ENCODE peak calls at places on chromosomes 11 and 22, in six cellular contexts. S is GM20000, Y is glutamatergic neuron, A is nephron progenitor cell, G is body of pancreas, H is brain microvascular endothelial cell. N is an unnamed sample.

GRCh38 chr11:125373426-125374391 is 122.4 kb downstream of the FEZ1 start:
- DNase-seq in S (no peak), G (no peak), Y (no peak), A (no peak), H (peak), N (no peak)

GRCh38 chr22:19779011-19779421 is 18.4 kb downstream of the TBX1 start:
- DNase-seq in Y (no peak), G (no peak), H (no peak), S (no peak), A (no peak), N (no peak)

GRCh38 chr11:22349446-22349845 is 11.3 kb downstream of the SLC17A6 start:
- DNase-seq in S (no peak), H (no peak), G (no peak), Y (peak), A (no peak), N (no peak)

GRCh38 chr11:266676-267439 is 11.3 kb upstream of the NLRP6 start:
- DNase-seq in S (peak), Y (no peak), A (no peak), G (no peak), H (no peak), N (peak)

GRCh38 chr11:19173004-19173689 is 28.6 kb downstream of the CSRP3 start:
- DNase-seq in A (no peak), G (no peak), H (no peak), Y (no peak), S (no peak), N (no peak)

GRCh38 chr11:76008474-76008873 is 193.5 kb downstream of the UVRAG start:
- DNase-seq in A (no peak), H (peak), Y (no peak), S (no peak), G (no peak), N (no peak)

GRCh38 chr11:75611823-75612222 is 49.8 kb downstream of the SERPINH1 start:
- DNase-seq in H (no peak), Y (no peak), A (no peak), G (no peak), S (no peak), N (no peak)

GRCh38 chr22:27842994-27843431 is 41.5 kb upstream of the MN1 start:
- DNase-seq in G (no peak), Y (no peak), H (no peak), A (no peak), S (no peak), N (peak)

GRCh38 chr11:66068154-66068821 is 1.8 kb upstream of the PACS1 start:
- DNase-seq in Y (peak), H (peak), A (peak), S (peak), G (peak), N (peak)

GRCh38 chr11:119254239-119254638 is 48.1 kb downstream of the CBL start:
- DNase-seq in Y (no peak), G (no peak), A (no peak), S (no peak), H (no peak), N (no peak)

GRCh38 chr22:22397292-22397870 is 111.2 kb downstream of the ZNF280B start:
- DNase-seq in A (peak), S (no peak), G (no peak), H (no peak), Y (no peak), N (peak)

GRCh38 chr11:3115321-3115720 is 49.8 kb downstream of the OSBPL5 start:
- DNase-seq in S (no peak), A (no peak), H (no peak), G (no peak), Y (no peak), N (no peak)

GRCh38 chr11:46712874-46713576 is 6.0 kb upstream of the F2 start:
- DNase-seq in S (no peak), G (no peak), H (no peak), A (no peak), Y (no peak), N (no peak)

GRCh38 chr22:39530692-39531331 is 1.7 kb downstream of the RPS19BP1 start:
- DNase-seq in Y (no peak), A (no peak), G (no peak), H (peak), S (no peak), N (no peak)

GRCh38 chr11:112614605-112615004 is 346.6 kb upstream of the NCAM1 start:
- DNase-seq in H (no peak), Y (no peak), G (no peak), S (no peak), A (no peak), N (no peak)

GRCh38 chr11:114326151-114326550 is 30.0 kb downstream of the NNMT start:
- DNase-seq in S (no peak), G (no peak), Y (no peak), A (no peak), H (no peak), N (no peak)

GRCh38 chr11:116984589-116984988 is 113.6 kb downstream of the SIK3 start:
- DNase-seq in Y (no peak), A (no peak), H (peak), G (no peak), S (no peak), N (no peak)

GRCh38 chr11:129209891-129210830 is 18.0 kb upstream of the ARHGAP32 start:
- DNase-seq in Y (no peak), A (no peak), G (no peak), S (no peak), H (no peak), N (no peak)

GRCh38 chr22:25622011-25622410 is 57.5 kb downstream of the GRK3 start:
- DNase-seq in G (no peak), H (no peak), A (peak), Y (no peak), S (no peak), N (no peak)

GRCh38 chr11:14974723-14975587 is 2.8 kb upstream of the CALCA start:
- DNase-seq in Y (peak), G (peak), A (peak), H (peak), S (peak), N (no peak)

GRCh38 chr22:16695261-16695660 is 102.7 kb upstream of the CCT8L2 start:
- DNase-seq in G (no peak), Y (no peak), A (no peak), H (no peak), S (no peak), N (no peak)
- TF ChIP-seq CTCF in G (no peak), Y (no peak), A (no peak), H (no peak), S (no peak), N (no peak)

GRCh38 chr22:20811171-20811570 is 37.3 kb downstream of the SERPIND1 start:
- DNase-seq in S (no peak), H (no peak), Y (no peak), G (no peak), A (no peak), N (no peak)

GRCh38 chr22:20810645-20811044 is 36.7 kb downstream of the SERPIND1 start:
- DNase-seq in Y (no peak), H (no peak), G (no peak), A (no peak), S (no peak), N (no peak)

GRCh38 chr22:20811971-20812660 is 38.2 kb downstream of the SERPIND1 start:
- DNase-seq in A (no peak), S (no peak), Y (no peak), G (no peak), H (no peak), N (no peak)

GRCh38 chr22:20814221-20814808 is 40.4 kb downstream of the SERPIND1 start:
- DNase-seq in S (no peak), Y (no peak), G (no peak), A (no peak), H (no peak), N (no peak)

GRCh38 chr22:20813056-20813455 is 39.1 kb downstream of the SERPIND1 start:
- DNase-seq in Y (no peak), H (no peak), S (no peak), A (no peak), G (no peak), N (no peak)
- TF ChIP-seq CTCF in Y (no peak), H (no peak), S (no peak), A (no peak), G (no peak), N (no peak)

GRCh38 chr11:74170694-74171629 is at the start of the genes C2CD3 and PPME1:
- DNase-seq in A (peak), H (peak), G (peak), S (peak), Y (peak), N (peak)
- TF ChIP-seq CTCF in A (no peak), H (peak), G (peak), S (no peak), Y (peak), N (peak)

DNA sequence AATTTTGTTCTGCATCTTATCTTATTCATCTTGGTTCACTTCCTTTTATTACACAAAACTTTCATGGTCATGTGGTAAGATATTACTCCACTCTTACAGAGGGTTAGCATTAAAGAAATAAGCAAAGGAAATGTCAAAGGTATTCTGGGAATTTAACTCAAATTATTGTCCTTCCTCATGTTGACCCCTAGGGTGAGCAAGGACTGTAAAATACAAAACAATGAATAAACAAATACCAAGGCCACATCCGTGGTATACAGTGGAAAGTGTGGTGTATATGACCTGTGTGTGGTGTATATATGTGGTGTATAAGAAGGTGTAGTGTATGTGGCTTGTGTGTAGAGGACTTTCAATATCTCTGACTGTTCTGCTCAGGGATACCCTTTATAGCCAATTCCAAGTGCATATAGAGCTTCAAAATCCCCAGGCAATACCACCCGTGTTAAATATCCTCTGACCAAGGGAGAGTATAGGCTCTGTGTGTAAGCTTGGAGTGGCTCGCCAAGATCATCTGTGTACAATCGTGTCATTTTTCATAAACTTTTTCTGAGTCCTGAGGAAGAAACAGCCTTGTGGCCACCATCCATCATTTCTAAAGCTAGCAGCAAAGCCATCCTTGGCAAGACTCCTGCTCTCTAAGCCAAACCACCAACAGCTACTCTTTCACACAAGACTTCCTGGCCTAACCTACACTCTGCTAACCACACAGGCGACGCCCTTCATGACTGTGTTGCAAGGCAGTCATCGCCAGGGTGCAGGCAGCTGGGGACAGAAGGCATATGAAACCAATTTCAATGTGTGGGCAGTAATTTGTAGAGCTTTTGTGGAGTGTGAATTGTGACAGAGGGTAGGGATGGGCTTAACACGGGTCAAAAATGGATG is 548.0 kb downstream of the ETS1 start:
- DNase-seq in G (no peak), Y (no peak), A (no peak), H (peak), S (no peak), N (no peak)
- TF ChIP-seq CTCF in G (no peak), Y (peak), A (no peak), H (no peak), S (no peak), N (no peak)